ENCODE peak calls at places on chromosomes 3 and 15, in four cellular contexts. Z is thoracic aorta, Y is adrenal gland, B is GM23248. P is an unnamed sample. For H3K27me3, the result is how much of the 10 kb centered on the place peaks cover.

GRCh38 chr3:105527949-105528348 is 161.2 kb downstream of the ALCAM start:
- DNase-seq in Y (no peak), B (peak), Z (no peak), P (no peak)

GRCh38 chr3:166531730-166532129 is 694.5 kb upstream of the BCHE start:
- DNase-seq in Z (no peak), B (no peak), Y (no peak), P (no peak)

GRCh38 chr3:131396170-131396569 is 14.6 kb downstream of the NUDT16 start:
- DNase-seq in Y (no peak), Z (no peak), B (peak), P (no peak)

GRCh38 chr3:100896994-100897393 is 96.2 kb downstream of the ABI3BP start:
- DNase-seq in Z (no peak), Y (no peak), B (no peak), P (no peak)

GRCh38 chr15:83682476-83683162 is 28.7 kb downstream of the ADAMTSL3 start:
- DNase-seq in Z (no peak), Y (no peak), B (no peak), P (no peak)

GRCh38 chr15:77747175-77748077 is 114.7 kb upstream of the LINGO1 start:
- DNase-seq in Y (no peak), B (no peak), Z (no peak), P (no peak)

GRCh38 chr3:126397610-126398422 is 3.1 kb downstream of the CFAP100 start:
- DNase-seq in B (no peak), Z (no peak), Y (no peak), P (no peak)

GRCh38 chr15:99416191-99417188 is 149.3 kb upstream of the MEF2A start:
- DNase-seq in Z (no peak), Y (no peak), B (no peak), P (peak)

GRCh38 chr3:90102146-90102545 is 994.7 kb downstream of the EPHA3 start:
- DNase-seq in B (no peak), Z (no peak), Y (no peak), P (no peak)

DNA sequence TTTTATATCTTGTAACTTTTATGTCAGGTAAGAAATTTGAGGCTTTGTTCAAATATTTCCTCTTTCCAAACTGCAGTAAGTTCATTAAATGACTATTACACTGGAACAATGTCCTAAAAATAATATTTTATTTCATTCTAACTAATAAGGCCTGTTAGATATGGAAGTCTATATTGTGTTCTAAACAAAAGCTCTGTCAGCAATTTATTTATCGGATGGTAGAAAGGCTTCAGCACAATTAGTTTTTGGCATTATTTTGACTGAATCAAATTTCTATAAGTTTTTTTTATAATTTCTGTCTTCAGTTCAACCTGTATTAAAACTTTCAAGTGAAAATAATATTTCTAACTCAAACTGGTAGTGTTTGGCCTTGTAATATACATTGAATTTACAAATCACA is 992.1 kb downstream of the EPHA3 start:
- DNase-seq in Z (no peak), Y (no peak), B (no peak), P (no peak)
- H3K27me3 ChIP-seq in Z (under half), Y (under half), B (under half), P (under half)

GRCh38 chr3:124774841-124775402 is 44.7 kb downstream of the UMPS start:
- DNase-seq in B (no peak), Y (no peak), Z (no peak), P (no peak)
- H3K4me3 ChIP-seq in B (no peak), Y (no peak), Z (no peak), P (no peak)

GRCh38 chr3:13287833-13288232 is 132.3 kb downstream of the NUP210 start:
- DNase-seq in Y (no peak), B (no peak), Z (no peak), P (no peak)
- H3K27me3 ChIP-seq in Y (under half), B (under half), Z (under half), P (under half)

GRCh38 chr15:95327661-95328060 is 1002.8 kb upstream of the NR2F2 start:
- DNase-seq in Y (no peak), B (no peak), Z (no peak), P (no peak)
- H3K4me3 ChIP-seq in Y (no peak), B (no peak), Z (no peak), P (no peak)

GRCh38 chr3:14839236-14839635 is 20.5 kb downstream of the FGD5 start:
- DNase-seq in B (no peak), Z (no peak), Y (no peak), P (no peak)

GRCh38 chr3:14843321-14843720 is 24.6 kb downstream of the FGD5 start:
- DNase-seq in B (no peak), Z (no peak), Y (no peak), P (no peak)

GRCh38 chr3:14844386-14845170 is 25.8 kb downstream of the FGD5 start:
- DNase-seq in Y (no peak), Z (no peak), B (no peak), P (no peak)

GRCh38 chr3:14842277-14842676 is 23.5 kb downstream of the FGD5 start:
- DNase-seq in Z (no peak), Y (no peak), B (no peak), P (no peak)

DNA sequence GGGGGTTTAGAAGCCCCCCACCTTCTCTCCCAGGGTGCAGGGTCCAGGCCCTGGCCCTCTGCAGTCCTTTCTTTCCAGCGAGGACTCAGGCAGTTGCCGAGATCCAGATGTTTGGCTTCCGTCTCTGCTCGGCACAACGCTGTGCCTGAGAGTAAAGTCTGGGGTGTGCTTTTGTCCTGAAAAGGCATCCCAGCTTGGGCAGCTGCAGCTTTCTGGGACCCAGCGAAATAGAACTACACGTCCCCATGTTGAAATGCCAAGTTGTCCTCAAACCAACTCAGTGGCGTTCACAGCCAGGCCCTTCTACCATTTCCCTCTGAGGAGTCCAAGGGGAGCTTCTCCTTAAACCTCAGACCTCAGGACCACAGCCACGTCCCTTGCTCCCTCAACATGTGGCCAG is 23.1 kb downstream of the FGD5 start:
- DNase-seq in Y (no peak), Z (no peak), B (no peak), P (no peak)
- H3K27me3 ChIP-seq in Y (under half), Z (under half), B (half or more), P (under half)

GRCh38 chr3:4351872-4352271 is 48.7 kb downstream of the SETMAR start:
- DNase-seq in B (peak), Z (no peak), Y (no peak), P (no peak)
- H3K4me3 ChIP-seq in B (no peak), Z (peak), Y (no peak), P (no peak)

GRCh38 chr3:170711786-170712185 is 125.9 kb upstream of the SLC7A14 start:
- DNase-seq in B (peak), Y (no peak), Z (no peak), P (no peak)
- H3K27me3 ChIP-seq in B (under half), Y (under half), Z (under half), P (under half)